ENCODE peak calls at places on chromosomes 1 and 21, in seven cellular contexts. One of them, this sample, is unnamed.

GRCh38 chr1:228370941-228371740 is 35.5 kb downstream of the TRIM11 start:
- DNase-seq in ovary: peak
- DNase-seq in stomach: no peak
- DNase-seq in IMR-90: no peak
- DNase-seq in breast epithelium: peak
- DNase-seq in body of pancreas: no peak
- DNase-seq in heart left ventricle: peak
- DNase-seq in this sample: peak

GRCh38 chr1:161921990-161922389 is 101.7 kb downstream of the OLFML2B start:
- DNase-seq in ovary: no peak
- DNase-seq in stomach: no peak
- DNase-seq in IMR-90: peak
- DNase-seq in breast epithelium: no peak
- DNase-seq in body of pancreas: no peak
- DNase-seq in heart left ventricle: no peak
- DNase-seq in this sample: no peak

GRCh38 chr21:39108291-39109162 is 74.7 kb downstream of the PSMG1 start:
- DNase-seq in ovary: no peak
- DNase-seq in stomach: no peak
- DNase-seq in IMR-90: no peak
- DNase-seq in breast epithelium: no peak
- DNase-seq in body of pancreas: no peak
- DNase-seq in heart left ventricle: no peak
- DNase-seq in this sample: no peak

GRCh38 chr1:2179283-2180013 is 15.1 kb downstream of the FAAP20 start:
- DNase-seq in ovary: no peak
- DNase-seq in stomach: no peak
- DNase-seq in IMR-90: no peak
- DNase-seq in breast epithelium: no peak
- DNase-seq in body of pancreas: no peak
- DNase-seq in heart left ventricle: no peak
- DNase-seq in this sample: no peak

GRCh38 chr1:182685186-182685585 is 799 bp upstream of the RGS8 start:
- DNase-seq in ovary: no peak
- DNase-seq in stomach: no peak
- DNase-seq in IMR-90: no peak
- DNase-seq in breast epithelium: no peak
- DNase-seq in body of pancreas: no peak
- DNase-seq in heart left ventricle: no peak
- DNase-seq in this sample: peak

GRCh38 chr1:108646661-108647269 is 14.1 kb downstream of the HENMT1 start:
- DNase-seq in ovary: peak
- DNase-seq in stomach: peak
- DNase-seq in IMR-90: peak
- DNase-seq in breast epithelium: no peak
- DNase-seq in body of pancreas: peak
- DNase-seq in heart left ventricle: peak
- DNase-seq in this sample: peak

GRCh38 chr1:98940680-98941079 is 64.0 kb downstream of the PLPPR5 start:
- DNase-seq in ovary: no peak
- DNase-seq in stomach: no peak
- DNase-seq in IMR-90: peak
- DNase-seq in breast epithelium: no peak
- DNase-seq in body of pancreas: no peak
- DNase-seq in heart left ventricle: no peak
- DNase-seq in this sample: no peak

GRCh38 chr1:113593550-113594288 is 165.6 kb downstream of the PHTF1 start:
- DNase-seq in ovary: no peak
- DNase-seq in stomach: no peak
- DNase-seq in IMR-90: peak
- DNase-seq in breast epithelium: no peak
- DNase-seq in body of pancreas: no peak
- DNase-seq in heart left ventricle: no peak
- DNase-seq in this sample: no peak

GRCh38 chr1:204398197-204399125 is 13.2 kb downstream of the PPP1R15B start:
- DNase-seq in ovary: no peak
- DNase-seq in stomach: peak
- DNase-seq in IMR-90: peak
- DNase-seq in breast epithelium: peak
- DNase-seq in body of pancreas: peak
- DNase-seq in heart left ventricle: no peak
- DNase-seq in this sample: peak

GRCh38 chr1:183632087-183632486 is 3.5 kb downstream of the ARPC5 start:
- DNase-seq in ovary: no peak
- DNase-seq in stomach: no peak
- DNase-seq in IMR-90: peak
- DNase-seq in breast epithelium: no peak
- DNase-seq in body of pancreas: no peak
- DNase-seq in heart left ventricle: no peak
- DNase-seq in this sample: no peak

GRCh38 chr1:40784141-40784770 is 669 bp downstream of the KCNQ4 start:
- DNase-seq in ovary: peak
- DNase-seq in stomach: peak
- DNase-seq in IMR-90: no peak
- DNase-seq in breast epithelium: no peak
- DNase-seq in body of pancreas: no peak
- DNase-seq in heart left ventricle: peak
- DNase-seq in this sample: peak

GRCh38 chr21:39037807-39038405 is 145.3 kb downstream of the PSMG1 start:
- DNase-seq in ovary: no peak
- DNase-seq in stomach: no peak
- DNase-seq in IMR-90: peak
- DNase-seq in breast epithelium: no peak
- DNase-seq in body of pancreas: no peak
- DNase-seq in heart left ventricle: peak
- DNase-seq in this sample: no peak

GRCh38 chr1:81834921-81835698 is 34.4 kb downstream of the ADGRL2 start:
- DNase-seq in ovary: no peak
- DNase-seq in stomach: no peak
- DNase-seq in IMR-90: peak
- DNase-seq in breast epithelium: no peak
- DNase-seq in body of pancreas: no peak
- DNase-seq in heart left ventricle: peak
- DNase-seq in this sample: peak

GRCh38 chr1:38929476-38929875 is 12.2 kb downstream of the RHBDL2 start:
- DNase-seq in ovary: no peak
- DNase-seq in stomach: no peak
- DNase-seq in IMR-90: no peak
- DNase-seq in breast epithelium: no peak
- DNase-seq in body of pancreas: no peak
- DNase-seq in heart left ventricle: no peak
- DNase-seq in this sample: no peak

GRCh38 chr1:206979379-206980043 is 9.3 kb upstream of the FCAMR start:
- DNase-seq in ovary: no peak
- DNase-seq in stomach: no peak
- DNase-seq in IMR-90: peak
- DNase-seq in breast epithelium: no peak
- DNase-seq in body of pancreas: no peak
- DNase-seq in heart left ventricle: no peak
- DNase-seq in this sample: no peak

GRCh38 chr21:39620856-39621255 is 8.1 kb downstream of the B3GALT5 start:
- DNase-seq in ovary: no peak
- DNase-seq in stomach: no peak
- DNase-seq in IMR-90: no peak
- DNase-seq in breast epithelium: no peak
- DNase-seq in body of pancreas: no peak
- DNase-seq in heart left ventricle: no peak
- DNase-seq in this sample: no peak

GRCh38 chr1:204152310-204153044 is 633 bp upstream of the ETNK2 start:
- DNase-seq in ovary: no peak
- DNase-seq in stomach: no peak
- DNase-seq in IMR-90: no peak
- DNase-seq in breast epithelium: no peak
- DNase-seq in body of pancreas: no peak
- DNase-seq in heart left ventricle: peak
- DNase-seq in this sample: peak

GRCh38 chr1:12161662-12162458 is 4.9 kb upstream of the TNFRSF1B start:
- DNase-seq in ovary: peak
- DNase-seq in stomach: peak
- DNase-seq in IMR-90: peak
- DNase-seq in breast epithelium: no peak
- DNase-seq in body of pancreas: peak
- DNase-seq in heart left ventricle: peak
- DNase-seq in this sample: peak

GRCh38 chr1:51564124-51564523 is 45.1 kb upstream of the EPS15 start:
- DNase-seq in ovary: no peak
- DNase-seq in stomach: no peak
- DNase-seq in IMR-90: peak
- DNase-seq in breast epithelium: no peak
- DNase-seq in body of pancreas: no peak
- DNase-seq in heart left ventricle: no peak
- DNase-seq in this sample: no peak

GRCh38 chr1:2228684-2229031 is 539 bp downstream of the SKI start:
- DNase-seq in ovary: peak
- DNase-seq in stomach: peak
- DNase-seq in IMR-90: no peak
- DNase-seq in breast epithelium: no peak
- DNase-seq in body of pancreas: peak
- DNase-seq in heart left ventricle: no peak
- DNase-seq in this sample: peak

GRCh38 chr1:54107131-54107530 is 45.7 kb downstream of the CDCP2 start:
- DNase-seq in ovary: no peak
- DNase-seq in stomach: no peak
- DNase-seq in IMR-90: peak
- DNase-seq in breast epithelium: no peak
- DNase-seq in body of pancreas: no peak
- DNase-seq in heart left ventricle: no peak
- DNase-seq in this sample: no peak
- TF ChIP-seq CTCF in ovary: no peak
- TF ChIP-seq CTCF in stomach: no peak
- TF ChIP-seq CTCF in IMR-90: peak
- TF ChIP-seq CTCF in breast epithelium: no peak
- TF ChIP-seq CTCF in body of pancreas: no peak
- TF ChIP-seq CTCF in heart left ventricle: peak
- TF ChIP-seq CTCF in this sample: no peak

DNA sequence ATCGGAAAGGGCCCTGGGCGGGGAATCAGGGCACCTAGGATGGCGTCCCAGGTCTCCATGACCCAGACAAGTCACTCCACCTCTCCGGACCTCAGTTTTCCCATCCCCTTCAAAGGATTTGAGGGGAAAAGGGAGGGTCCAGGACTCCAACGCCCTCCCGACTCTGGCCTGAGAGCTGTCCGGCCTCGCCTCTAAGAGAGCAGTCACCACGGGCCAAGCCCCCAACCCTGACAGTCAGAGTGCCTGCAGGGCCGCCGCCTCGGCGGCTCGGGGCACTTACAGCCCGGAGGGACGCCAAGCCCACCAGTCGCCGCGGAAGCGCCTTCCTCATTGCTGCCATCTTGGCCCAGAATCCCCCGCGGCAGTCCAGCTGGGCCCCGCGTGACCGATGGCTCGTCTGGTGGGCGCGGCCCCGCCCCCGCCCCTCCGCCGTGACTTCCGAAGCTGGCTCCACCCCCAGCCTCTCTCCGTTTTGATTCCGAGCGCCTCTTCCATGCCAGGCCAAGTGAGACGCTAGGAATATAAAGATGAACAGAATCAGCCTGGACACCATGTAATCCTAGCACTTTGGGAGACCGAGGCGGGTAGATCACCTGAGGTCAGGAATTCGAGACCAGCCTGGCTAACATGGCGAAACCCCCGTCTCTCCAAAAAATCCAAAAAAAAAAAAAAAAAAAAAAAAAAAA is at the start of gene HMGCL:
- DNase-seq in ovary: peak
- DNase-seq in stomach: peak
- DNase-seq in IMR-90: peak
- DNase-seq in breast epithelium: peak
- DNase-seq in body of pancreas: peak
- DNase-seq in heart left ventricle: peak
- DNase-seq in this sample: peak
- H3K27ac ChIP-seq in ovary: peak
- H3K27ac ChIP-seq in stomach: peak
- H3K27ac ChIP-seq in IMR-90: peak
- H3K27ac ChIP-seq in breast epithelium: peak
- H3K27ac ChIP-seq in body of pancreas: peak
- H3K27ac ChIP-seq in heart left ventricle: peak
- H3K27ac ChIP-seq in this sample: peak

GRCh38 chr1:173488001-173488400 is 10.9 kb downstream of the PRDX6 start:
- DNase-seq in ovary: no peak
- DNase-seq in stomach: no peak
- DNase-seq in IMR-90: no peak
- DNase-seq in breast epithelium: no peak
- DNase-seq in body of pancreas: no peak
- DNase-seq in heart left ventricle: no peak
- DNase-seq in this sample: no peak

GRCh38 chr1:173489149-173489600 is 12.0 kb downstream of the PRDX6 start:
- DNase-seq in ovary: no peak
- DNase-seq in stomach: no peak
- DNase-seq in IMR-90: peak
- DNase-seq in breast epithelium: no peak
- DNase-seq in body of pancreas: no peak
- DNase-seq in heart left ventricle: no peak
- DNase-seq in this sample: no peak

GRCh38 chr1:173485401-173485800 is 8.3 kb downstream of the PRDX6 start:
- DNase-seq in ovary: no peak
- DNase-seq in stomach: no peak
- DNase-seq in IMR-90: no peak
- DNase-seq in breast epithelium: no peak
- DNase-seq in body of pancreas: no peak
- DNase-seq in heart left ventricle: no peak
- DNase-seq in this sample: no peak

GRCh38 chr1:173491508-173491907 is 14.4 kb downstream of the PRDX6 start:
- DNase-seq in ovary: no peak
- DNase-seq in stomach: no peak
- DNase-seq in IMR-90: no peak
- DNase-seq in breast epithelium: no peak
- DNase-seq in body of pancreas: no peak
- DNase-seq in heart left ventricle: no peak
- DNase-seq in this sample: no peak

GRCh38 chr1:173489929-173490328 is 12.8 kb downstream of the PRDX6 start:
- DNase-seq in ovary: no peak
- DNase-seq in stomach: no peak
- DNase-seq in IMR-90: no peak
- DNase-seq in breast epithelium: no peak
- DNase-seq in body of pancreas: no peak
- DNase-seq in heart left ventricle: no peak
- DNase-seq in this sample: no peak
- TF ChIP-seq POLR2A in ovary: no peak
- TF ChIP-seq POLR2A in stomach: no peak
- TF ChIP-seq POLR2A in IMR-90: no peak
- TF ChIP-seq POLR2A in breast epithelium: no peak
- TF ChIP-seq POLR2A in body of pancreas: no peak
- TF ChIP-seq POLR2A in heart left ventricle: no peak
- TF ChIP-seq POLR2A in this sample: no peak

GRCh38 chr1:65332821-65333220 is 23.5 kb downstream of the DNAJC6 start:
- DNase-seq in ovary: no peak
- DNase-seq in stomach: no peak
- DNase-seq in IMR-90: no peak
- DNase-seq in breast epithelium: no peak
- DNase-seq in body of pancreas: no peak
- DNase-seq in heart left ventricle: no peak
- DNase-seq in this sample: no peak

GRCh38 chr1:65334081-65334480 is 24.7 kb downstream of the DNAJC6 start:
- DNase-seq in ovary: no peak
- DNase-seq in stomach: no peak
- DNase-seq in IMR-90: no peak
- DNase-seq in breast epithelium: no peak
- DNase-seq in body of pancreas: no peak
- DNase-seq in heart left ventricle: no peak
- DNase-seq in this sample: no peak

GRCh38 chr1:65330021-65330420 is 20.7 kb downstream of the DNAJC6 start:
- DNase-seq in ovary: no peak
- DNase-seq in stomach: no peak
- DNase-seq in IMR-90: no peak
- DNase-seq in breast epithelium: no peak
- DNase-seq in body of pancreas: no peak
- DNase-seq in heart left ventricle: no peak
- DNase-seq in this sample: no peak

GRCh38 chr1:65330822-65331221 is 21.5 kb downstream of the DNAJC6 start:
- DNase-seq in ovary: no peak
- DNase-seq in stomach: no peak
- DNase-seq in IMR-90: no peak
- DNase-seq in breast epithelium: no peak
- DNase-seq in body of pancreas: no peak
- DNase-seq in heart left ventricle: no peak
- DNase-seq in this sample: no peak
- TF ChIP-seq CTCF in ovary: no peak
- TF ChIP-seq CTCF in stomach: no peak
- TF ChIP-seq CTCF in IMR-90: no peak
- TF ChIP-seq CTCF in breast epithelium: no peak
- TF ChIP-seq CTCF in body of pancreas: no peak
- TF ChIP-seq CTCF in heart left ventricle: no peak
- TF ChIP-seq CTCF in this sample: no peak

This sample was measured in thyroid gland.